ENCODE peak calls at places on chromosomes 4 and X, in four cellular contexts. M is heart right ventricle, G is ascending aorta, T is psoas muscle. D is an unnamed sample.

GRCh38 chr4:47471064-47471463 is 7.6 kb upstream of the COMMD8 start:
- DNase-seq in M (no peak), G (no peak), T (no peak), D (no peak)

GRCh38 chrX:9517062-9517461 is 52.2 kb downstream of the TBL1X start:
- DNase-seq in M (no peak), G (no peak), T (no peak), D (no peak)

GRCh38 chr4:99998062-99998880 is 48.2 kb upstream of the H2AZ1 start:
- DNase-seq in M (no peak), G (no peak), T (no peak), D (no peak)

GRCh38 chr4:126986828-126987227 is 645.9 kb upstream of the INTU start:
- DNase-seq in M (no peak), G (no peak), T (no peak), D (no peak)

GRCh38 chrX:138349351-138349750 is 362.2 kb downstream of the FGF13 start:
- DNase-seq in M (no peak), G (no peak), T (no peak), D (no peak)

GRCh38 chr4:26525136-26525535 is 34.9 kb upstream of the CCKAR start:
- DNase-seq in M (no peak), G (no peak), T (no peak), D (peak; percentile 58)

GRCh38 chr4:76674995-76675394 is 222.9 kb downstream of the SOWAHB start:
- DNase-seq in M (no peak), G (no peak), T (no peak), D (no peak)

GRCh38 chr4:78119698-78120097 is 62.6 kb downstream of the FRAS1 start:
- DNase-seq in M (no peak), G (no peak), T (no peak), D (no peak)

GRCh38 chrX:115112411-115112810 is 76.8 kb upstream of the RBMXL3 start:
- DNase-seq in M (no peak), G (no peak), T (no peak), D (no peak)

GRCh38 chr4:35684755-35685154 is 559.6 kb downstream of the ARAP2 start:
- DNase-seq in M (no peak), G (no peak), T (no peak), D (no peak)

GRCh38 chrX:131854586-131854985 is 168.5 kb upstream of the STK26 start:
- DNase-seq in M (no peak), G (no peak), T (no peak), D (no peak)

GRCh38 chr4:56469489-56470210 is 2.2 kb downstream of the SRP72 start:
- DNase-seq in M (no peak), G (no peak), T (no peak), D (no peak)

GRCh38 chr4:11805837-11806236 is 377.1 kb upstream of the HS3ST1 start:
- DNase-seq in M (no peak), G (no peak), T (no peak), D (no peak)
- H3K4me3 ChIP-seq in M (no peak overlapping the region), G (no peak overlapping the region), T (no peak overlapping the region), D (no peak overlapping the region)

GRCh38 chrX:47662144-47662657 is 3.2 kb upstream of the UXT start:
- DNase-seq in M (no peak), G (no peak), T (no peak), D (peak; percentile 58)

GRCh38 chrX:47658684-47659515 is at the start of gene UXT:
- DNase-seq in M (peak; percentile 89), G (peak; percentile 79), T (peak; percentile 91), D (peak; percentile 92)

GRCh38 chrX:47661539-47661938 is 2.6 kb upstream of the UXT start:
- DNase-seq in M (no peak), G (no peak), T (no peak), D (no peak)

GRCh38 chrX:47664737-47665136 is 5.8 kb upstream of the UXT start:
- DNase-seq in M (no peak), G (no peak), T (no peak), D (no peak)
- H3K27me3 ChIP-seq in M (no peaks in the 10 kb centered on the region), G (no peaks in the 10 kb centered on the region), T (no peaks in the 10 kb centered on the region), D (no peaks in the 10 kb centered on the region)

GRCh38 chr4:151443247-151443646 is 34.3 kb downstream of the FHIP1A start:
- DNase-seq in M (no peak), G (no peak), T (no peak), D (no peak)
- H3K4me3 ChIP-seq in M (no peak overlapping the region), G (no peak overlapping the region), T (no peak overlapping the region), D (no peak overlapping the region)

DNA sequence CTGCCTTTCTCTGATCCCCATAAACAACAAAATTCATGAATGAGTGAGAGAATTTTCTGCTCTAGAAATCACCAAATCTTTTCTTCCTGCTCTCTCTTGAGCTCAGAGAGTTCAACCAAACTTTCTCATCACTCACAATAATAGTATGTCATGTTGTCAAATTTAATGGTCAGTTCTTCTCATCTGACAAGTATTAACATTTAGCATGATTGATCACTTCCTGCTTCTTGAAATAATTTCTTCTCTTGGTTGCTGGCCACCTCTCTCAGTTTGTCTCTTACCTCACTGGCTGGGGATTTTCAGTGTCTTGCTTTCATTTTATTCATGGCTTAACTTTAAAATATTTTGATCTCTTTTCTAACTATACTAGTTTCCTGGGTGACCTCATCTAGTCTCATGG is 25.5 kb upstream of the FGF5 start:
- DNase-seq in M (no peak), G (no peak), T (no peak), D (no peak)
- H3K27me3 ChIP-seq in M (peaks cover 5% of the 10 kb centered on the region), G (no peaks in the 10 kb centered on the region), T (no peaks in the 10 kb centered on the region), D (no peaks in the 10 kb centered on the region)

DNA sequence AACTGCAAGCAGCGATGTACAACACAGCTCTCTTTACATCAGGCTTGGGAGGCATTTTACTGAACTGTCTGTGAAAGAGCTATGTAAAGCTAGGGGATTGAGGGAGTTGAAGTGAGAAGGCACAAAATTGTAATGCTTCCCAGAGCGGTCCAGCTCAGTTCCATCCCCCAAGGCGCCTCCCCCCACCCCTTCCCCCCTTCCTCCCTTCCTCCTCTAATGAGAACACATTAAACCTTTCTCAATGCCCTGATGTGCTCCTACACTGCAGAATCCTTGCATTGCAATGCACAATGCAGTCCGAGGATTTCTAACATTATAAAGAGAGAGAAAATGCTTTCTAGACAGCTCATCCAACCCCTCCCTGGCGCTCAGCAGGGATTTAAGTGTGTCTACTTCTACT is 73.9 kb downstream of the CXXC4 start:
- DNase-seq in M (no peak), G (no peak), T (no peak), D (no peak)
- H3K4me3 ChIP-seq in M (no peak overlapping the region), G (no peak overlapping the region), T (no peak overlapping the region), D (no peak overlapping the region)

GRCh38 chrX:13890806-13891205 is 73.9 kb upstream of the GPM6B start:
- DNase-seq in M (no peak), G (no peak), T (no peak), D (no peak)
- H3K27me3 ChIP-seq in M (no peaks in the 10 kb centered on the region), G (no peaks in the 10 kb centered on the region), T (no peaks in the 10 kb centered on the region), D (no peaks in the 10 kb centered on the region)

GRCh38 chr4:7195138-7195510 is 2.8 kb downstream of the SORCS2 start:
- DNase-seq in M (no peak), G (no peak), T (no peak), D (no peak)
- H3K4me3 ChIP-seq in M (no peak overlapping the region), G (no peak overlapping the region), T (no peak overlapping the region), D (no peak overlapping the region)

DNA sequence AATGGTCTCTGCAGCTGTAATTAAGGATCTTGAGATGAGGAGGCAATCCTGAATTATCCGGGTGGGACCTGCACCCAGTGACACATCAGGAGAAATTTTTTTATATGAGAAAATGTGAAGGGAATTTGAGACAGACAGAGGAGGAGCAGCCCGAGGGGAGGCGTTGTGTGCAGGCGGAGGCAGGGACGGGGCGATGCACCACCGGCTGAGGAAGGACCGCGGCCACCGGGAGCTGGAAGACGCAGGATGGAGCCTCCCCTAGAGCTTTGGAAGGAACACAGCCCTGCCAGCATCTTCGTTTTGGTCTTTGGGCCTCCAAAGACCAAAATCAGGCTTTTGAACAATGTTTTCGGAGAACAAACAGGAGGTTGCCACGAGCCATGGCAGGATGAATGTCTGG is 85.0 kb upstream of the ADRA2C start:
- DNase-seq in M (no peak), G (no peak), T (no peak), D (no peak)
- H3K27me3 ChIP-seq in M (peaks cover 36% of the 10 kb centered on the region), G (no peaks in the 10 kb centered on the region), T (no peaks in the 10 kb centered on the region), D (no peaks in the 10 kb centered on the region)

GRCh38 chr4:112748352-112748900 is 111.5 kb downstream of the LARP7 start:
- DNase-seq in M (no peak), G (no peak), T (no peak), D (no peak)

GRCh38 chr4:112752510-112752909 is 115.6 kb downstream of the LARP7 start:
- DNase-seq in M (no peak), G (no peak), T (no peak), D (no peak)

GRCh38 chr4:112752061-112752460 is 115.1 kb downstream of the LARP7 start:
- DNase-seq in M (no peak), G (no peak), T (no peak), D (no peak)

GRCh38 chr4:112751447-112751846 is 114.5 kb downstream of the LARP7 start:
- DNase-seq in M (no peak), G (no peak), T (no peak), D (no peak)

GRCh38 chr4:112747035-112747434 is 110.1 kb downstream of the LARP7 start:
- DNase-seq in M (no peak), G (no peak), T (no peak), D (no peak)
- H3K4me3 ChIP-seq in M (no peak overlapping the region), G (no peak overlapping the region), T (no peak overlapping the region), D (no peak overlapping the region)